ENCODE peak calls at places on chromosomes 6 and 20, in seven cellular contexts. D is tibial nerve, B is DND-41, K is HepG2, Y is glutamatergic neuron, O is OCI-LY7, E is Calu3. A is an unnamed sample.

GRCh38 chr6:135870722-135871121 is 19.2 kb downstream of the PDE7B start:
- DNase-seq in Y (no peak), B (no peak), O (no peak), K (no peak), D (no peak), E (no peak), A (no peak)

GRCh38 chr6:135438907-135439535 is 58.5 kb downstream of the AHI1 start:
- DNase-seq in D (no peak), K (peak; percentile 30), E (no peak), B (no peak), O (peak; percentile 73), Y (no peak), A (peak; percentile 13)

GRCh38 chr6:158706369-158706982 is 56.6 kb downstream of the SYTL3 start:
- DNase-seq in K (peak; percentile 52), D (peak; percentile 62), Y (peak; percentile 67), B (no peak), E (peak; percentile 70), O (peak; percentile 20), A (no peak)

GRCh38 chr6:158222066-158222465 is 53.9 kb downstream of the GTF2H5 start:
- DNase-seq in E (no peak), O (no peak), D (no peak), Y (no peak), B (no peak), K (no peak), A (no peak)

GRCh38 chr6:139249387-139249786 is 42.4 kb downstream of the TXLNB start:
- DNase-seq in D (no peak), O (no peak), E (no peak), K (no peak), Y (no peak), B (no peak), A (no peak)

GRCh38 chr20:32443386-32443974 is 85.3 kb downstream of the ASXL1 start:
- DNase-seq in E (no peak), B (no peak), O (peak; percentile 46), Y (no peak), D (no peak), K (no peak), A (no peak)

GRCh38 chr6:134853111-134854055 is 96.5 kb downstream of the ALDH8A1 start:
- DNase-seq in B (no peak), Y (no peak), K (peak; percentile 69), E (no peak), D (no peak), O (no peak), A (no peak)

GRCh38 chr20:57505991-57506390 is 18.9 kb downstream of the CTCFL start:
- DNase-seq in K (no peak), B (no peak), D (no peak), O (no peak), Y (no peak), E (no peak), A (no peak)

DNA sequence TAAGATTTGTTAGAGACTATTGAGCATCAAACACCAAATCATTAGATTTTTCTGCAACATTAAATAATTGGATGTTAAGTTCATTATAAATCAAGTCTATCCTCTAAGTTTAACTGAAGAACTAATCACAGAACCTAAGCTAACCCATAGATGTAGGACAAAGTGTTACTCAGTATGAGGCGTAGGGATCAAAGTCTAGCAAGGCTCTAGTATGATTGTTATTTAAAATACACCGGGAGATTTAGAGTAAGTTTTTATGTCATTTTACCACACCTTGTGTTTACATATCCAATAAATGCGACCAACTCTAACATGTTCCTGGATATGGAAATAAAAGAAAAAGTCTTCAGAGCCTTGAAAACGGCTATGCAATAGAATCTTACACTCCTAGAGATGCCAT is 2.6 kb downstream of the ADGB start:
- DNase-seq in B (no peak), O (no peak), Y (no peak), E (no peak), D (no peak), K (no peak), A (no peak)
- TF ChIP-seq CTCF in B (no peak), O (no peak), Y (no peak), E (no peak), D (no peak), K (no peak), A (no peak)

DNA sequence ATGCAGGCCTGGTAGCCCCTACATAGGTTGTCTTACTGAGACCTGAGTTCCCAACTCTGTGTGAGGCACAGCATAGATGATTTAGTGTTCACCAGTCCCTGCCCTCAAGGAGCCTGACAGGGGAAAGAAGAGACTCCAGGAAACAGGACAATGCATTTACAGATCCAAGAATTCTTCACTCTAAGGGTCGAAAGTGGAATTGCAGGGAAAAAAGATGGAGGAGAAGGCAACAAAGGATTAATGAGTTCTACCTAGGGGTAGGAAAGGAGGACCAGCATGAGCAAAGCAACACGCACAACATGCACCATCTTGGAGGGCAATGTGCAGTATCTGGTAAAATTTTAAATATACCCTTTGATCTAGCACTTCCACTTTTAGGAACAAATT is 5.9 kb downstream of the SPAG4 start:
- DNase-seq in K (no peak), D (no peak), Y (no peak), O (no peak), E (no peak), B (no peak), A (no peak)
- TF ChIP-seq CTCF in K (no peak), D (no peak), Y (peak; percentile 22), O (peak; percentile 12), E (peak; percentile 18), B (no peak), A (no peak)

DNA sequence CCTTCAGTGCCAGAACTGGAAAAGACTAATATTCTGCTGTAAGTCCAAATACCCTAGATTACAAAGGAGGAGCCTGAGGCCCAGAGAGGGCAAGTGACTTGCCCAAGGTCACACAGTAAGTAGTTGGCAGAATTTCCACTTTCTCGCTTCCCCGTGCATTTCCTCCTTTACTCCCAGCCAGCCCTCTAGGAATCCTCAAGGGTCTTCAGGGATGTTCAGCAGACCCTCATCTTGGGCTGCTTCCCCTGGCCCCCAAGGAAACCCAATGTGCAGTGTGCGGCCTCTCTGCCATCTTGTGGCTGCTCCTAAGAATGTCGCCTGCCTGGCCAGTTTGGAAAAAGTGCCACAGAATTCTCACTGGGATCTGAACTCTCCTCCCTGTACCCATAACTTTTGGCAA is 217.7 kb upstream of the LRFN2 start:
- DNase-seq in O (peak; percentile 5), K (no peak), E (no peak), Y (no peak), B (no peak), D (no peak), A (no peak)
- TF ChIP-seq CTCF in O (peak; percentile 70), K (no peak), E (no peak), Y (no peak), B (peak; percentile 48), D (no peak), A (no peak)

GRCh38 chr20:15491564-15491963 is 1081.7 kb downstream of the KIF16B start:
- DNase-seq in K (no peak), E (peak; percentile 4), B (no peak), D (no peak), Y (no peak), O (no peak), A (no peak)

GRCh38 chr20:15498926-15499325 is 1074.3 kb downstream of the KIF16B start:
- DNase-seq in O (no peak), B (no peak), E (no peak), Y (no peak), K (peak; percentile 20), D (no peak), A (no peak)

GRCh38 chr20:15494841-15495240 is 1078.4 kb downstream of the KIF16B start:
- DNase-seq in E (no peak), D (no peak), Y (no peak), K (no peak), O (no peak), B (no peak), A (no peak)

DNA sequence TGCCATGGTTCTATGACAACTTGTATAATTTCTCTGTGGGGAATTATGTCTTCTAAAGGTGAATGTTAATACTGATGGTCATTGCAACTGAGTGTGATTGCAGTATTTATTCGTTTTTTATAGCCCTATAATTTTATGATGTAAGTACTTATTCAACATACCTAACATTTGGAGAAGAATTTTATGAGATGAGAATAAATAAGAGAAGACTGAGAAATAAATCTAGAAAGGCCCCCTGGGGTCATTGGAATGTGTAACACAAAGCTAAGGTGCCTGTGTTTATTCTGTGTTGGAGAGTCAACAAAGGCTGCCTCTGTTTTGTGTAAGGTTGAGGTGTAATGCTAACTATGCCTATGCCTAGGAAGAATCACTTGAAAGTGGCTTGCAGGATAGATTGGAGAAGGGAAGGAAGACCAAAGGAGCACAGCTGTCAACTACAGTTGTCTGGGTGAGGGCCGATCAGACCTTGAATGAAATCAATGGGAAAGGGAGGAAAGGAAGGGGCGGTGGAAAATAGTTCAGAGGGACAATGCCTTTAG is 1076.7 kb downstream of the KIF16B start:
- DNase-seq in E (no peak), D (no peak), Y (no peak), B (no peak), K (no peak), O (no peak), A (no peak)
- TF ChIP-seq CTCF in E (no peak), D (no peak), Y (no peak), B (no peak), K (no peak), O (no peak), A (no peak)

GRCh38 chr6:28772480-28773381 is 151.1 kb downstream of the TRIM27 start:
- DNase-seq in O (no peak), B (no peak), E (no peak), K (no peak), D (no peak), Y (no peak), A (no peak)

GRCh38 chr6:28774292-28775051 is 149.3 kb downstream of the TRIM27 start:
- DNase-seq in K (no peak), D (no peak), B (no peak), Y (no peak), E (no peak), O (no peak), A (no peak)

GRCh38 chr6:28770732-28771131 is 153.1 kb downstream of the TRIM27 start:
- DNase-seq in O (no peak), E (no peak), B (no peak), D (no peak), K (no peak), Y (no peak), A (no peak)

GRCh38 chr6:28768187-28768913 is 155.4 kb downstream of the TRIM27 start:
- DNase-seq in B (no peak), O (no peak), D (no peak), K (no peak), E (no peak), Y (no peak), A (no peak)

GRCh38 chr6:28771401-28772267 is 152.2 kb downstream of the TRIM27 start:
- DNase-seq in B (peak; percentile 12), E (peak; percentile 28), K (no peak), O (peak; percentile 36), Y (peak; percentile 62), D (no peak), A (no peak)
- TF ChIP-seq CTCF in B (peak; percentile 37), E (peak; percentile 25), K (peak; percentile 16), O (peak; percentile 67), Y (peak; percentile 34), D (no peak), A (no peak)

GRCh38 chr6:167894965-167895364 is 68.3 kb downstream of the AFDN start:
- DNase-seq in D (no peak), Y (no peak), B (no peak), K (no peak), E (no peak), O (no peak), A (no peak)

GRCh38 chr6:167896648-167897047 is 69.9 kb downstream of the AFDN start:
- DNase-seq in E (no peak), D (no peak), B (no peak), K (no peak), Y (no peak), O (no peak), A (no peak)

GRCh38 chr6:167892835-167893234 is 66.1 kb downstream of the AFDN start:
- DNase-seq in B (no peak), E (no peak), D (no peak), Y (no peak), O (no peak), K (no peak), A (no peak)

GRCh38 chr6:167893416-167893815 is 66.7 kb downstream of the AFDN start:
- DNase-seq in D (no peak), K (peak; percentile 6), Y (no peak), B (no peak), E (peak; percentile 48), O (no peak), A (no peak)

GRCh38 chr6:167898673-167899311 is 72.1 kb downstream of the AFDN start:
- DNase-seq in Y (no peak), B (no peak), E (no peak), O (peak; percentile 41), D (no peak), K (peak; percentile 43), A (no peak)
- TF ChIP-seq CTCF in Y (peak; percentile 62), B (peak; percentile 73), E (peak; percentile 45), O (peak; percentile 89), D (peak; percentile 74), K (peak; percentile 56), A (peak; percentile 50)

A was measured in GM12864.